ENCODE peak calls at places on chromosomes 5 and 9, in six cellular contexts. D, J, R, B, L and Y are unnamed samples.
A peak's percentile ranks its signal among the peaks of the same experiment; 100 is the strongest.

GRCh38 chr5:126482591-126482990 is 59.4 kb downstream of the GRAMD2B start:
- DNase-seq in D (no peak), J (no peak), R (no peak), B (no peak), L (no peak), Y (no peak)

GRCh38 chr9:4167040-4167671 is 132.7 kb downstream of the GLIS3 start:
- DNase-seq in D (peak; percentile 72), J (no peak), R (no peak), B (no peak), L (peak; percentile 91), Y (no peak)

GRCh38 chr5:73940026-73940425 is 314.0 kb downstream of the ARHGEF28 start:
- DNase-seq in D (no peak), J (no peak), R (no peak), B (no peak), L (peak; percentile 18), Y (no peak)

GRCh38 chr9:81861644-81862043 is 66.6 kb upstream of the SPATA31D4 start:
- DNase-seq in D (peak; percentile 81), J (no peak), R (no peak), B (no peak), L (peak; percentile 25), Y (no peak)

GRCh38 chr5:71651554-71651953 is 64.4 kb downstream of the MCCC2 start:
- DNase-seq in D (no peak), J (no peak), R (no peak), B (no peak), L (no peak), Y (no peak)

GRCh38 chr5:6086871-6087270 is 291.5 kb downstream of the MED10 start:
- DNase-seq in D (no peak), J (no peak), R (no peak), B (peak; percentile 32), L (no peak), Y (no peak)

GRCh38 chr9:81832571-81833285 is 95.5 kb upstream of the SPATA31D4 start:
- DNase-seq in D (no peak), J (no peak), R (no peak), B (no peak), L (no peak), Y (no peak)

GRCh38 chr9:135886147-135886981 is 21.0 kb downstream of the CAMSAP1 start:
- DNase-seq in D (no peak), J (peak; percentile 57), R (peak; percentile 4), B (no peak), L (peak; percentile 65), Y (no peak)

GRCh38 chr9:124008855-124009834 is 2.4 kb upstream of the LHX2 start:
- DNase-seq in D (no peak), J (no peak), R (no peak), B (no peak), L (no peak), Y (no peak)

GRCh38 chr9:89372230-89372816 is 54.0 kb downstream of the SECISBP2 start:
- DNase-seq in D (peak; percentile 5), J (no peak), R (no peak), B (no peak), L (no peak), Y (no peak)

GRCh38 chr9:127201071-127201541 is 63.5 kb upstream of the GARNL3 start:
- DNase-seq in D (no peak), J (no peak), R (no peak), B (no peak), L (no peak), Y (no peak)

GRCh38 chr5:7916171-7916804 is 47.3 kb downstream of the MTRR start:
- DNase-seq in D (peak; percentile 84), J (no peak), R (no peak), B (no peak), L (peak; percentile 61), Y (no peak)

GRCh38 chr5:122313001-122313402 is 965 bp downstream of the SNCAIP start:
- DNase-seq in D (no peak), J (no peak), R (no peak), B (no peak), L (peak; percentile 74), Y (no peak)

GRCh38 chr5:168743617-168744016 is 164.4 kb upstream of the PANK3 start:
- DNase-seq in D (no peak), J (no peak), R (no peak), B (no peak), L (no peak), Y (no peak)

GRCh38 chr5:43389679-43390329 is 22.4 kb downstream of the CCL28 start:
- DNase-seq in D (peak; percentile 96), J (no peak), R (peak; percentile 53), B (no peak), L (peak; percentile 96), Y (peak; percentile 12)

GRCh38 chr9:12801663-12802062 is 26.8 kb downstream of the LURAP1L start:
- DNase-seq in D (no peak), J (no peak), R (no peak), B (no peak), L (no peak), Y (no peak)

GRCh38 chr9:4225291-4226119 is 74.4 kb downstream of the GLIS3 start:
- DNase-seq in D (peak; percentile 71), J (no peak), R (no peak), B (no peak), L (peak; percentile 56), Y (no peak)

GRCh38 chr5:150599917-150600511 is 40.4 kb upstream of the SYNPO start:
- DNase-seq in D (peak; percentile 65), J (no peak), R (peak; percentile 86), B (no peak), L (peak; percentile 77), Y (no peak)

GRCh38 chr5:135821802-135822201 is 12.7 kb upstream of the SLC25A48 start:
- DNase-seq in D (no peak), J (no peak), R (no peak), B (peak; percentile 72), L (no peak), Y (no peak)

DNA sequence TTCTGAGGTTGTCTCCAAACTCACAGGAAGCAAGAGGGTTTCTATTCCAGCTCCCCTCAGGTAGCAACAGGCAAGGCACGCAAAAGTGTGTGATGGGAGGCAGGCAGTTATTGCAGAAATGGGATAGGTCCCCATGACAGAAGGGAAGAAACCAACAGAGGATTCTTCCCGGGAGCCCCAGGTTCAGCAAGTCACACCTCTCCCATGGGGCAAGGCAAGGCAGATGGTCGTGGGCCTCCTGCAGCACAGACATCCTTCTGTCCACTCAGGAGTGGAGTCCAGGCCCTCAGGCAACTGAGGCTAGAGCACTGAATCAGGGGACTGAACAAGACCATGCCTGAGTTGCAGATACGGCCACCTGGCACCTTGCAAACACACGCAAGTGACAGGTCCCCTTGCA is 424.9 kb upstream of the IRX4 start:
- DNase-seq in D (no peak), J (peak; percentile 44), R (no peak), B (no peak), L (no peak), Y (no peak)
- H3K9me3 ChIP-seq in D (no peaks in the 10 kb centered on the region), J (no peaks in the 10 kb centered on the region), R (no peaks in the 10 kb centered on the region), B (no peaks in the 10 kb centered on the region), L (no peaks in the 10 kb centered on the region), Y (no peaks in the 10 kb centered on the region)

GRCh38 chr5:141403387-141403786 is 809 bp downstream of the PCDHGA9 start:
- DNase-seq in D (no peak), J (no peak), R (no peak), B (no peak), L (no peak), Y (no peak)

GRCh38 chr5:141398608-141399007 is 861 bp downstream of the PCDHGB5 start:
- DNase-seq in D (no peak), J (no peak), R (no peak), B (no peak), L (no peak), Y (no peak)

GRCh38 chr5:141399555-141400258 is 2.0 kb downstream of the PCDHGB5 start:
- DNase-seq in D (no peak), J (no peak), R (no peak), B (no peak), L (no peak), Y (no peak)

GRCh38 chr5:141402553-141403328 is at the start of gene PCDHGA9:
- DNase-seq in D (no peak), J (no peak), R (no peak), B (no peak), L (peak; percentile 76), Y (no peak)
- H3K9me3 ChIP-seq in D (peaks cover 14% of the 10 kb centered on the region), J (peaks cover 62% of the 10 kb centered on the region), R (peaks cover 89% of the 10 kb centered on the region), B (peaks cover 79% of the 10 kb centered on the region), L (peaks cover 50% of the 10 kb centered on the region), Y (peaks cover 4% of the 10 kb centered on the region)

DNA sequence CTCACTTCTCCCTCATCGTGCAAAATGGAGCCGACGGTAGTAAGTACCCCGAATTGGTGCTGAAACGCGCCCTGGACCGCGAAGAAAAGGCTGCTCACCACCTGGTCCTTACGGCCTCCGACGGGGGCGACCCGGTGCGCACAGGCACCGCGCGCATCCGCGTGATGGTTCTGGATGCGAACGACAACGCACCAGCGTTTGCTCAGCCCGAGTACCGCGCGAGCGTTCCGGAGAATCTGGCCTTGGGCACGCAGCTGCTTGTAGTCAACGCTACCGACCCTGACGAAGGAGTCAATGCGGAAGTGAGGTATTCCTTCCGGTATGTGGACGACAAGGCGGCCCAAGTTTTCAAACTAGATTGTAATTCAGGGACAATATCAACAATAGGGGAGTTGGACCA is 979 bp downstream of the PCDHGA12 start:
- DNase-seq in D (no peak), J (no peak), R (no peak), B (no peak), L (no peak), Y (no peak)
- H3K9me3 ChIP-seq in D (peaks cover 4% of the 10 kb centered on the region), J (peaks cover 72% of the 10 kb centered on the region), R (peaks cover 89% of the 10 kb centered on the region), B (peaks cover 83% of the 10 kb centered on the region), L (peaks cover 26% of the 10 kb centered on the region), Y (peaks cover 8% of the 10 kb centered on the region)

GRCh38 chr5:12793373-12793772 is 889.1 kb upstream of the CTNND2 start:
- DNase-seq in D (no peak), J (no peak), R (no peak), B (no peak), L (no peak), Y (no peak)
- H3K9me3 ChIP-seq in D (no peaks in the 10 kb centered on the region), J (peaks cover 3% of the 10 kb centered on the region), R (peaks cover 6% of the 10 kb centered on the region), B (no peaks in the 10 kb centered on the region), L (no peaks in the 10 kb centered on the region), Y (no peaks in the 10 kb centered on the region)